ENCODE peak calls at places on chromosomes 11 and 22, in nine cellular contexts. M is AML-193, Z is NCI-H774, U is NB4, E is GM13976, V is NCI-H1105 treated with DMSO at 0.1 percent for 48 hours, B is HCEC 1CT, N is NCI-H345, T is GM12865. O is an unnamed sample.

GRCh38 chr22:28027453-28028448 is 108.7 kb upstream of the PITPNB start:
- DNase-seq in M (no peak), Z (no peak), U (no peak), E (peak; percentile 7), V (no peak), B (no peak), N (no peak), T (no peak), O (no peak)

GRCh38 chr22:34798605-34799004 is 267.4 kb upstream of the ISX start:
- DNase-seq in M (no peak), Z (no peak), U (no peak), E (no peak), V (no peak), B (no peak), N (no peak), T (no peak), O (no peak)

GRCh38 chr22:50625131-50625567 is 2.8 kb downstream of the ARSA start:
- DNase-seq in M (no peak), Z (no peak), U (no peak), E (no peak), V (no peak), B (no peak), N (no peak), T (no peak), O (no peak)

GRCh38 chr11:90558328-90558865 is 335.5 kb upstream of the CHORDC1 start:
- DNase-seq in M (no peak), Z (no peak), U (no peak), E (no peak), V (no peak), B (no peak), N (no peak), T (no peak), O (no peak)

GRCh38 chr11:1762537-1763302 is 1.0 kb downstream of the CTSD start:
- DNase-seq in M (peak; percentile 26), Z (no peak), U (peak; percentile 54), E (no peak), V (peak; percentile 29), B (no peak), N (no peak), T (no peak), O (no peak)

GRCh38 chr11:88603499-88603898 is 266.0 kb upstream of the CTSC start:
- DNase-seq in M (no peak), Z (no peak), U (no peak), E (no peak), V (no peak), B (no peak), N (no peak), T (no peak), O (no peak)

GRCh38 chr22:17536269-17536668 is 27.0 kb upstream of the SLC25A18 start:
- DNase-seq in M (no peak), Z (no peak), U (no peak), E (no peak), V (no peak), B (no peak), N (no peak), T (no peak), O (no peak)

GRCh38 chr11:105489431-105489830 is 120.4 kb upstream of the GRIA4 start:
- DNase-seq in M (no peak), Z (peak; percentile 4), U (no peak), E (no peak), V (no peak), B (peak; percentile 20), N (peak; percentile 47), T (no peak), O (no peak)

GRCh38 chr11:101444851-101445250 is 139.0 kb downstream of the TRPC6 start:
- DNase-seq in M (no peak), Z (no peak), U (no peak), E (no peak), V (no peak), B (no peak), N (no peak), T (no peak), O (no peak)

GRCh38 chr11:113274708-113275582 is 39.4 kb upstream of the TTC12 start:
- DNase-seq in M (no peak), Z (no peak), U (peak; percentile 17), E (no peak), V (no peak), B (no peak), N (no peak), T (no peak), O (no peak)

GRCh38 chr11:6548641-6549040 is 51.6 kb downstream of the DNHD1 start:
- DNase-seq in M (no peak), Z (no peak), U (no peak), E (no peak), V (no peak), B (no peak), N (no peak), T (no peak), O (no peak)

GRCh38 chr22:47927811-47928210 is 1165.4 kb downstream of the TBC1D22A start:
- DNase-seq in M (no peak), Z (no peak), U (no peak), E (no peak), V (no peak), B (no peak), N (no peak), T (no peak), O (no peak)

GRCh38 chr22:20576445-20576816 is 69.0 kb downstream of the MED15 start:
- DNase-seq in M (no peak), Z (no peak), U (no peak), E (no peak), V (no peak), B (no peak), N (no peak), T (no peak), O (no peak)

GRCh38 chr22:20245577-20246367 is 22.3 kb downstream of the RTN4R start:
- DNase-seq in M (no peak), Z (no peak), U (no peak), E (no peak), V (no peak), B (no peak), N (no peak), T (no peak), O (no peak)

GRCh38 chr11:30143098-30143705 is 87.6 kb upstream of the FSHB start:
- DNase-seq in M (peak; percentile 7), Z (peak; percentile 11), U (peak; percentile 38), E (peak; percentile 18), V (peak; percentile 39), B (no peak), N (peak; percentile 4), T (peak; percentile 43), O (peak; percentile 15)

GRCh38 chr11:121650520-121651266 is 197.9 kb upstream of the SORL1-AS1 start:
- DNase-seq in M (no peak), Z (no peak), U (no peak), E (peak; percentile 33), V (no peak), B (no peak), N (no peak), T (peak; percentile 43), O (no peak)

GRCh38 chr11:104694259-104695070 is 203.8 kb downstream of the CASP12 start:
- DNase-seq in M (no peak), Z (no peak), U (peak; percentile 24), E (no peak), V (no peak), B (peak; percentile 85), N (no peak), T (no peak), O (no peak)

GRCh38 chr11:66429983-66430602 is 8.6 kb downstream of the MRPL11 start:
- DNase-seq in M (peak; percentile 59), Z (peak; percentile 66), U (peak; percentile 81), E (peak; percentile 83), V (peak; percentile 81), B (peak; percentile 63), N (peak; percentile 80), T (peak; percentile 79), O (peak; percentile 43)

GRCh38 chr11:70394211-70394950 is 3.9 kb upstream of the CTTN start:
- DNase-seq in M (no peak), Z (no peak), U (no peak), E (no peak), V (no peak), B (no peak), N (no peak), T (no peak), O (no peak)

GRCh38 chr22:29219881-29220670 is 14.4 kb downstream of the EMID1 start:
- DNase-seq in M (no peak), Z (no peak), U (no peak), E (no peak), V (no peak), B (no peak), N (no peak), T (no peak), O (no peak)

GRCh38 chr22:29195964-29196666 is 9.6 kb upstream of the EMID1 start:
- DNase-seq in M (no peak), Z (no peak), U (no peak), E (peak; percentile 16), V (no peak), B (no peak), N (no peak), T (no peak), O (no peak)

GRCh38 chr11:26820739-26821138 is 98.9 kb upstream of the SLC5A12 start:
- DNase-seq in M (no peak), Z (no peak), U (no peak), E (no peak), V (no peak), B (peak; percentile 94), N (no peak), T (no peak), O (peak; percentile 94)

GRCh38 chr22:46537221-46537945 is at the start of gene CELSR1:
- DNase-seq in M (no peak), Z (no peak), U (peak; percentile 82), E (peak; percentile 72), V (peak; percentile 14), B (no peak), N (peak; percentile 41), T (no peak), O (no peak)

GRCh38 chr11:113546757-113547507 is 71.7 kb upstream of the DRD2 start:
- DNase-seq in M (no peak), Z (no peak), U (no peak), E (no peak), V (no peak), B (no peak), N (no peak), T (no peak), O (no peak)

GRCh38 chr11:125425601-125426000 is 70.5 kb downstream of the FEZ1 start:
- DNase-seq in M (no peak), Z (no peak), U (no peak), E (no peak), V (no peak), B (no peak), N (no peak), T (no peak), O (no peak)

GRCh38 chr11:64970731-64971151 is 1.2 kb downstream of the MAJIN start:
- DNase-seq in M (no peak), Z (no peak), U (no peak), E (no peak), V (no peak), B (no peak), N (no peak), T (peak; percentile 17), O (no peak)

GRCh38 chr11:118163494-118163893 is 10.9 kb upstream of the SCN4B start:
- DNase-seq in M (no peak), Z (no peak), U (no peak), E (no peak), V (no peak), B (no peak), N (no peak), T (no peak), O (no peak)

GRCh38 chr11:126838779-126839178 is 161.8 kb downstream of the KIRREL3 start:
- DNase-seq in M (no peak), Z (no peak), U (no peak), E (no peak), V (no peak), B (no peak), N (no peak), T (no peak), O (no peak)

GRCh38 chr11:119347242-119347641 is 737 bp upstream of the MFRP start:
- DNase-seq in M (no peak), Z (no peak), U (no peak), E (no peak), V (no peak), B (no peak), N (no peak), T (no peak), O (peak; percentile 32)

O was measured in HFFc6.